ENCODE peak calls at places on chromosomes 4 and X, in seven cellular contexts. One of them, this sample, is unnamed.

GRCh38 chr4:138392751-138393308 is 150.7 kb upstream of the SLC7A11 start:
- DNase-seq in activated T-cell treated with anti-CD3 and anti-CD28 coated beads, Interleukin-2, amount 50 U/mL, for 1 hour: no peak
- DNase-seq in Jurkat, Clone E6-1: no peak
- DNase-seq in HTR-8/SVneo: no peak
- DNase-seq in fibroblast of mammary gland: no peak
- DNase-seq in OCI-LY7: no peak
- DNase-seq in NCI-H1048: no peak
- DNase-seq in this sample: no peak

GRCh38 chr4:151575646-151576045 is 166.7 kb downstream of the FHIP1A start:
- DNase-seq in Jurkat, Clone E6-1: no peak
- DNase-seq in activated T-cell treated with anti-CD3 and anti-CD28 coated beads, Interleukin-2, amount 50 U/mL, for 1 hour: no peak
- DNase-seq in OCI-LY7: no peak
- DNase-seq in HTR-8/SVneo: no peak
- DNase-seq in NCI-H1048: no peak
- DNase-seq in fibroblast of mammary gland: no peak
- DNase-seq in this sample: no peak

GRCh38 chr4:168152837-168153500 is 60.6 kb downstream of the ANXA10 start:
- DNase-seq in HTR-8/SVneo: no peak
- DNase-seq in Jurkat, Clone E6-1: no peak
- DNase-seq in fibroblast of mammary gland: no peak
- DNase-seq in NCI-H1048: no peak
- DNase-seq in activated T-cell treated with anti-CD3 and anti-CD28 coated beads, Interleukin-2, amount 50 U/mL, for 1 hour: no peak
- DNase-seq in OCI-LY7: no peak
- DNase-seq in this sample: no peak

GRCh38 chr4:156642161-156642560 is 329.4 kb downstream of the PDGFC start:
- DNase-seq in Jurkat, Clone E6-1: no peak
- DNase-seq in OCI-LY7: no peak
- DNase-seq in fibroblast of mammary gland: peak
- DNase-seq in NCI-H1048: no peak
- DNase-seq in activated T-cell treated with anti-CD3 and anti-CD28 coated beads, Interleukin-2, amount 50 U/mL, for 1 hour: no peak
- DNase-seq in HTR-8/SVneo: peak
- DNase-seq in this sample: no peak

GRCh38 chr4:6944311-6945051 is 34.9 kb downstream of the TBC1D14 start:
- DNase-seq in HTR-8/SVneo: no peak
- DNase-seq in fibroblast of mammary gland: no peak
- DNase-seq in Jurkat, Clone E6-1: no peak
- DNase-seq in OCI-LY7: no peak
- DNase-seq in NCI-H1048: no peak
- DNase-seq in activated T-cell treated with anti-CD3 and anti-CD28 coated beads, Interleukin-2, amount 50 U/mL, for 1 hour: no peak
- DNase-seq in this sample: no peak

GRCh38 chr4:147733614-147734344 is 1.9 kb downstream of the ARHGAP10 start:
- DNase-seq in NCI-H1048: no peak
- DNase-seq in HTR-8/SVneo: no peak
- DNase-seq in activated T-cell treated with anti-CD3 and anti-CD28 coated beads, Interleukin-2, amount 50 U/mL, for 1 hour: no peak
- DNase-seq in Jurkat, Clone E6-1: no peak
- DNase-seq in OCI-LY7: no peak
- DNase-seq in fibroblast of mammary gland: peak
- DNase-seq in this sample: no peak

GRCh38 chr4:71229477-71230257 is 109.2 kb upstream of the SLC4A4 start:
- DNase-seq in Jurkat, Clone E6-1: no peak
- DNase-seq in HTR-8/SVneo: peak
- DNase-seq in NCI-H1048: no peak
- DNase-seq in OCI-LY7: peak
- DNase-seq in fibroblast of mammary gland: peak
- DNase-seq in activated T-cell treated with anti-CD3 and anti-CD28 coated beads, Interleukin-2, amount 50 U/mL, for 1 hour: no peak
- DNase-seq in this sample: peak

GRCh38 chr4:53313510-53313909 is 52.4 kb downstream of the SCFD2 start:
- DNase-seq in HTR-8/SVneo: peak
- DNase-seq in activated T-cell treated with anti-CD3 and anti-CD28 coated beads, Interleukin-2, amount 50 U/mL, for 1 hour: no peak
- DNase-seq in NCI-H1048: no peak
- DNase-seq in Jurkat, Clone E6-1: no peak
- DNase-seq in OCI-LY7: peak
- DNase-seq in fibroblast of mammary gland: peak
- DNase-seq in this sample: no peak

GRCh38 chr4:127261476-127261875 is 371.3 kb upstream of the INTU start:
- DNase-seq in activated T-cell treated with anti-CD3 and anti-CD28 coated beads, Interleukin-2, amount 50 U/mL, for 1 hour: no peak
- DNase-seq in fibroblast of mammary gland: peak
- DNase-seq in NCI-H1048: no peak
- DNase-seq in HTR-8/SVneo: no peak
- DNase-seq in OCI-LY7: no peak
- DNase-seq in Jurkat, Clone E6-1: no peak
- DNase-seq in this sample: no peak

GRCh38 chr4:126851391-126851790 is 781.4 kb upstream of the INTU start:
- DNase-seq in OCI-LY7: no peak
- DNase-seq in activated T-cell treated with anti-CD3 and anti-CD28 coated beads, Interleukin-2, amount 50 U/mL, for 1 hour: no peak
- DNase-seq in NCI-H1048: no peak
- DNase-seq in HTR-8/SVneo: peak
- DNase-seq in Jurkat, Clone E6-1: no peak
- DNase-seq in fibroblast of mammary gland: peak
- DNase-seq in this sample: no peak

GRCh38 chr4:166458756-166459155 is 585.7 kb downstream of the TLL1 start:
- DNase-seq in OCI-LY7: no peak
- DNase-seq in HTR-8/SVneo: no peak
- DNase-seq in fibroblast of mammary gland: peak
- DNase-seq in activated T-cell treated with anti-CD3 and anti-CD28 coated beads, Interleukin-2, amount 50 U/mL, for 1 hour: no peak
- DNase-seq in Jurkat, Clone E6-1: no peak
- DNase-seq in NCI-H1048: no peak
- DNase-seq in this sample: no peak

GRCh38 chr4:37909690-37910486 is 19.0 kb downstream of the TBC1D1 start:
- DNase-seq in NCI-H1048: no peak
- DNase-seq in Jurkat, Clone E6-1: no peak
- DNase-seq in activated T-cell treated with anti-CD3 and anti-CD28 coated beads, Interleukin-2, amount 50 U/mL, for 1 hour: no peak
- DNase-seq in fibroblast of mammary gland: no peak
- DNase-seq in HTR-8/SVneo: no peak
- DNase-seq in OCI-LY7: no peak
- DNase-seq in this sample: no peak

GRCh38 chrX:63581906-63582305 is 203.1 kb downstream of the ARHGEF9 start:
- DNase-seq in HTR-8/SVneo: no peak
- DNase-seq in activated T-cell treated with anti-CD3 and anti-CD28 coated beads, Interleukin-2, amount 50 U/mL, for 1 hour: no peak
- DNase-seq in OCI-LY7: no peak
- DNase-seq in NCI-H1048: no peak
- DNase-seq in Jurkat, Clone E6-1: no peak
- DNase-seq in fibroblast of mammary gland: no peak
- DNase-seq in this sample: no peak

GRCh38 chr4:142405021-142405991 is 440.8 kb downstream of the INPP4B start:
- DNase-seq in NCI-H1048: no peak
- DNase-seq in HTR-8/SVneo: peak
- DNase-seq in activated T-cell treated with anti-CD3 and anti-CD28 coated beads, Interleukin-2, amount 50 U/mL, for 1 hour: peak
- DNase-seq in fibroblast of mammary gland: peak
- DNase-seq in Jurkat, Clone E6-1: peak
- DNase-seq in OCI-LY7: no peak
- DNase-seq in this sample: no peak

GRCh38 chr4:44256414-44256813 is 192.2 kb downstream of the KCTD8 start:
- DNase-seq in HTR-8/SVneo: no peak
- DNase-seq in activated T-cell treated with anti-CD3 and anti-CD28 coated beads, Interleukin-2, amount 50 U/mL, for 1 hour: no peak
- DNase-seq in Jurkat, Clone E6-1: no peak
- DNase-seq in fibroblast of mammary gland: no peak
- DNase-seq in OCI-LY7: no peak
- DNase-seq in NCI-H1048: no peak
- DNase-seq in this sample: no peak

GRCh38 chrX:27276751-27277150 is 186.4 kb downstream of the PPP4R3C start:
- DNase-seq in fibroblast of mammary gland: no peak
- DNase-seq in Jurkat, Clone E6-1: no peak
- DNase-seq in NCI-H1048: no peak
- DNase-seq in activated T-cell treated with anti-CD3 and anti-CD28 coated beads, Interleukin-2, amount 50 U/mL, for 1 hour: no peak
- DNase-seq in OCI-LY7: no peak
- DNase-seq in HTR-8/SVneo: peak
- DNase-seq in this sample: peak

GRCh38 chr4:163215896-163216295 is 49.2 kb upstream of the NAF1 start:
- DNase-seq in activated T-cell treated with anti-CD3 and anti-CD28 coated beads, Interleukin-2, amount 50 U/mL, for 1 hour: no peak
- DNase-seq in fibroblast of mammary gland: no peak
- DNase-seq in NCI-H1048: no peak
- DNase-seq in HTR-8/SVneo: no peak
- DNase-seq in Jurkat, Clone E6-1: no peak
- DNase-seq in OCI-LY7: no peak
- DNase-seq in this sample: no peak

GRCh38 chr4:48570646-48571220 is 80.7 kb downstream of the ZAR1 start:
- DNase-seq in OCI-LY7: no peak
- DNase-seq in activated T-cell treated with anti-CD3 and anti-CD28 coated beads, Interleukin-2, amount 50 U/mL, for 1 hour: no peak
- DNase-seq in HTR-8/SVneo: peak
- DNase-seq in NCI-H1048: no peak
- DNase-seq in fibroblast of mammary gland: peak
- DNase-seq in Jurkat, Clone E6-1: no peak
- DNase-seq in this sample: no peak

GRCh38 chrX:102835504-102836146 is 101.4 kb upstream of the RAB40AL start:
- DNase-seq in activated T-cell treated with anti-CD3 and anti-CD28 coated beads, Interleukin-2, amount 50 U/mL, for 1 hour: no peak
- DNase-seq in Jurkat, Clone E6-1: peak
- DNase-seq in NCI-H1048: no peak
- DNase-seq in HTR-8/SVneo: no peak
- DNase-seq in fibroblast of mammary gland: peak
- DNase-seq in OCI-LY7: peak
- DNase-seq in this sample: no peak

GRCh38 chrX:139304471-139304870 is 226.1 kb upstream of the F9 start:
- DNase-seq in HTR-8/SVneo: no peak
- DNase-seq in NCI-H1048: no peak
- DNase-seq in Jurkat, Clone E6-1: no peak
- DNase-seq in fibroblast of mammary gland: no peak
- DNase-seq in activated T-cell treated with anti-CD3 and anti-CD28 coated beads, Interleukin-2, amount 50 U/mL, for 1 hour: no peak
- DNase-seq in OCI-LY7: no peak
- DNase-seq in this sample: no peak

GRCh38 chrX:119488749-119489148 is 20.5 kb downstream of the SLC25A5 start:
- DNase-seq in Jurkat, Clone E6-1: no peak
- DNase-seq in OCI-LY7: peak
- DNase-seq in HTR-8/SVneo: peak
- DNase-seq in activated T-cell treated with anti-CD3 and anti-CD28 coated beads, Interleukin-2, amount 50 U/mL, for 1 hour: no peak
- DNase-seq in fibroblast of mammary gland: peak
- DNase-seq in NCI-H1048: no peak
- DNase-seq in this sample: no peak